ENCODE peak calls at places on chromosomes 16 and 17, in nine cellular contexts. One of them, this sample, is unnamed. For H3K9me3, the result is how much of the 10 kb centered on the place peaks cover.

GRCh38 chr17:69489303-69489702 is 74.8 kb downstream of the MAP2K6 start:
- DNase-seq in pancreas: no peak
- DNase-seq in H1: no peak
- DNase-seq in right lobe of liver: no peak
- DNase-seq in endothelial cell of umbilical vein: no peak
- DNase-seq in CD8-positive, alpha-beta T cell: no peak
- DNase-seq in Peyer's patch: no peak
- DNase-seq in right cardiac atrium: no peak
- DNase-seq in MG63: no peak
- DNase-seq in this sample: no peak

GRCh38 chr17:2871720-2872119 is 75.5 kb downstream of the RAP1GAP2 start:
- DNase-seq in pancreas: no peak
- DNase-seq in H1: no peak
- DNase-seq in right lobe of liver: no peak
- DNase-seq in endothelial cell of umbilical vein: no peak
- DNase-seq in CD8-positive, alpha-beta T cell: no peak
- DNase-seq in Peyer's patch: no peak
- DNase-seq in right cardiac atrium: no peak
- DNase-seq in MG63: no peak
- DNase-seq in this sample: no peak

GRCh38 chr16:14600164-14600563 is 29.9 kb downstream of the PARN start:
- DNase-seq in pancreas: no peak
- DNase-seq in H1: no peak
- DNase-seq in right lobe of liver: no peak
- DNase-seq in endothelial cell of umbilical vein: peak
- DNase-seq in CD8-positive, alpha-beta T cell: no peak
- DNase-seq in Peyer's patch: no peak
- DNase-seq in right cardiac atrium: no peak
- DNase-seq in MG63: no peak
- DNase-seq in this sample: no peak

GRCh38 chr17:57965521-57966160 is 10.4 kb upstream of the CUEDC1 start:
- DNase-seq in pancreas: no peak
- DNase-seq in H1: peak
- DNase-seq in right lobe of liver: no peak
- DNase-seq in endothelial cell of umbilical vein: no peak
- DNase-seq in CD8-positive, alpha-beta T cell: no peak
- DNase-seq in Peyer's patch: no peak
- DNase-seq in right cardiac atrium: no peak
- DNase-seq in MG63: no peak
- DNase-seq in this sample: no peak

GRCh38 chr17:40179923-40180659 is 2.8 kb downstream of the RAPGEFL1 start:
- DNase-seq in pancreas: no peak
- DNase-seq in H1: no peak
- DNase-seq in right lobe of liver: no peak
- DNase-seq in endothelial cell of umbilical vein: no peak
- DNase-seq in CD8-positive, alpha-beta T cell: no peak
- DNase-seq in Peyer's patch: no peak
- DNase-seq in right cardiac atrium: no peak
- DNase-seq in MG63: peak
- DNase-seq in this sample: no peak

GRCh38 chr17:81541123-81541522 is 11.0 kb downstream of the FAAP100 start:
- DNase-seq in pancreas: no peak
- DNase-seq in H1: no peak
- DNase-seq in right lobe of liver: no peak
- DNase-seq in endothelial cell of umbilical vein: no peak
- DNase-seq in CD8-positive, alpha-beta T cell: no peak
- DNase-seq in Peyer's patch: no peak
- DNase-seq in right cardiac atrium: no peak
- DNase-seq in MG63: no peak
- DNase-seq in this sample: peak

GRCh38 chr17:64148699-64149098 is 18.8 kb upstream of the ERN1 start:
- DNase-seq in pancreas: no peak
- DNase-seq in H1: no peak
- DNase-seq in right lobe of liver: no peak
- DNase-seq in endothelial cell of umbilical vein: no peak
- DNase-seq in CD8-positive, alpha-beta T cell: no peak
- DNase-seq in Peyer's patch: no peak
- DNase-seq in right cardiac atrium: no peak
- DNase-seq in MG63: peak
- DNase-seq in this sample: peak

GRCh38 chr16:72989203-72989991 is 58.5 kb downstream of the ZFHX3 start:
- DNase-seq in pancreas: no peak
- DNase-seq in H1: no peak
- DNase-seq in right lobe of liver: no peak
- DNase-seq in endothelial cell of umbilical vein: peak
- DNase-seq in CD8-positive, alpha-beta T cell: no peak
- DNase-seq in Peyer's patch: no peak
- DNase-seq in right cardiac atrium: no peak
- DNase-seq in MG63: peak
- DNase-seq in this sample: no peak

GRCh38 chr17:17849147-17849820 is 12.5 kb upstream of the SREBF1 start:
- DNase-seq in pancreas: no peak
- DNase-seq in H1: no peak
- DNase-seq in right lobe of liver: no peak
- DNase-seq in endothelial cell of umbilical vein: no peak
- DNase-seq in CD8-positive, alpha-beta T cell: peak
- DNase-seq in Peyer's patch: peak
- DNase-seq in right cardiac atrium: peak
- DNase-seq in MG63: peak
- DNase-seq in this sample: peak

GRCh38 chr17:52947418-52947817 is 788.9 kb upstream of the CA10 start:
- DNase-seq in pancreas: no peak
- DNase-seq in H1: no peak
- DNase-seq in right lobe of liver: no peak
- DNase-seq in endothelial cell of umbilical vein: no peak
- DNase-seq in CD8-positive, alpha-beta T cell: no peak
- DNase-seq in Peyer's patch: no peak
- DNase-seq in right cardiac atrium: no peak
- DNase-seq in MG63: no peak
- DNase-seq in this sample: no peak

DNA sequence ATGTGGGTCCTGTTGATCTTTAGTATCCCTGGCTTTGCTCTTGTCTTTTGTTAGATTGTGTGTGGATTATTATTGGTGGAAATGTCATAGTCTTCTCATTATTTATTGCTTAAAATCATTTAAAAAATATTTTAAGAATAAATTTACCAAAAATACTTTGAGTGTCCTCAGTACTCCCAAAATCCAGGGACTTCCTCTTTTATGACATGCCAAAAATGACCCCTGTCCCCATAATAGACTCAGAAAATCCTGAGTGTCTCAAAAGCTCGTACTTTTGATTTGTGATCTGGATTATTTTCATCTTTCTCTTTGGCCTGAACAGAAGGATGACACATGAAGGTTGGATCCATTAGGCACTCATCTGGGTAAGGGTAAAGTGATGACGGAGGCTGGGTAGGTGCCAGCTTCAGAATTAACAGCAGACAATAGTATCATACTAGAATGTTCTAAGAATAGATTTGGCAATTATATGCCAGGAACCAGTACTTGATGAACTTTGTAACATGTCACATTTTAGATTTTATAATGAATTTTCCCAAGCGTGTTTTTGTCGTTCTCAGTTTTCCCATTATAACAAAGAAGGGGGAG is 602.2 kb upstream of the CDH8 start:
- DNase-seq in pancreas: no peak
- DNase-seq in H1: no peak
- DNase-seq in right lobe of liver: no peak
- DNase-seq in endothelial cell of umbilical vein: no peak
- DNase-seq in CD8-positive, alpha-beta T cell: no peak
- DNase-seq in Peyer's patch: no peak
- DNase-seq in right cardiac atrium: peak
- DNase-seq in MG63: no peak
- DNase-seq in this sample: peak
- H3K9me3 ChIP-seq in pancreas: under half
- H3K9me3 ChIP-seq in H1: under half
- H3K9me3 ChIP-seq in right lobe of liver: under half
- H3K9me3 ChIP-seq in endothelial cell of umbilical vein: under half
- H3K9me3 ChIP-seq in CD8-positive, alpha-beta T cell: under half
- H3K9me3 ChIP-seq in Peyer's patch: under half
- H3K9me3 ChIP-seq in right cardiac atrium: under half
- H3K9me3 ChIP-seq in MG63: under half
- H3K9me3 ChIP-seq in this sample: under half

DNA sequence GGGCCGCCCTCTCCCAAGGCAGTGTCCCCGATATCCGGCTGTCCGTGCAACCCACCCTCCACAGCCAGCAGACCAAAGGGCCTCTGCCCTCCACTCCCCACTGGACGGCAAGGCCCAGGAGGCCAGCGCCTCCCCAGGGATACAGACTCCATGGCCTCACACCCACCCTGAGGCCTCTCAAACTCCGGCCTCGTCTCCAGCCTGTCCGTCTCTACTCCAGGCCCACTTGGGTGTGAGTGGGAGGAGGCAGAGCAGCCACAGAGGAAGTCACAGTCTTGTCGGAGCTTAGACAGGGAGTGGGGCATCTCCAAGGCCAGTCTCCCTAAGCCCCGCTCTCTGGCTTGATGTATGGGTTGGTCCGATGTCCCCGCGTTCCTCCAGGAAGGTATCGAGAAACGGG is 73.3 kb downstream of the SRCIN1 start:
- DNase-seq in pancreas: no peak
- DNase-seq in H1: no peak
- DNase-seq in right lobe of liver: no peak
- DNase-seq in endothelial cell of umbilical vein: no peak
- DNase-seq in CD8-positive, alpha-beta T cell: no peak
- DNase-seq in Peyer's patch: no peak
- DNase-seq in right cardiac atrium: no peak
- DNase-seq in MG63: no peak
- DNase-seq in this sample: no peak
- H3K9me3 ChIP-seq in pancreas: under half
- H3K9me3 ChIP-seq in H1: under half
- H3K9me3 ChIP-seq in right lobe of liver: under half
- H3K9me3 ChIP-seq in endothelial cell of umbilical vein: under half
- H3K9me3 ChIP-seq in CD8-positive, alpha-beta T cell: under half
- H3K9me3 ChIP-seq in Peyer's patch: under half
- H3K9me3 ChIP-seq in right cardiac atrium: under half
- H3K9me3 ChIP-seq in MG63: under half
- H3K9me3 ChIP-seq in this sample: under half

DNA sequence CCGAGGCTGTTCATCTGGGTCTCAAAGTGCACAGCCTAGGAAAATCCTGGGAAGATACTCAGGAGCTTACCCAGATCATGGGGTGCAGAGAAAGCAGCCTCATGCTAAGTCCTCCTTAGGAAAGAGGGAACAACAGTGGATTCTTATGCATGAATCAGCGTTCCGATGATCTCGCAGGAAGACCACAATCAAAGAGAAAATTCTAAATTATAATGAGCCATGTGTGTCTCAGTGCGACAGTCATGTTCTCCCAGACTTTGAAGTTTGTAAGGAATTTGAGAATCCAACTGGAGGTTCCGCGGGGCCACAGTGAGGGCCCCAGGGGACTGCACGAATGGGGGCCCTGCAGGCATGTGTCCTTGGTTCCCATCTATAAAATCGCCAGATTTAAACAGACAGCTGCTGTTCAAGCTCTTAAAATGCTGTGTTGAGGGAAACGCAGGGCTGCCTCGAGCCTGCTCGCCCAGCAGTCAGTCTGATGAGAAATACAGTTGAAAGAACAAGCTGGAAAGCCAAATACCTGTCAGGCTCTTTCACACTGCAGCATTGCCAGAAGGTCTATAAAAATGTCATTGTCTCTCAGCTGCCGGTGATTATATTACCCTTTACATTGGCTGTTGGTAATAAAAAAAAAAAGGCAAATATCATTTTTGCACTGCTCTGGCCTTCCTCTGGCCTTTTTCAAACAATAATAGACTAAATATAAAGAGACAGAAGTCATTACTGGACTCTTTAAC is 152.1 kb downstream of the PMP22 start:
- DNase-seq in pancreas: no peak
- DNase-seq in H1: no peak
- DNase-seq in right lobe of liver: no peak
- DNase-seq in endothelial cell of umbilical vein: no peak
- DNase-seq in CD8-positive, alpha-beta T cell: no peak
- DNase-seq in Peyer's patch: no peak
- DNase-seq in right cardiac atrium: no peak
- DNase-seq in MG63: no peak
- DNase-seq in this sample: no peak
- H3K9me3 ChIP-seq in pancreas: under half
- H3K9me3 ChIP-seq in H1: under half
- H3K9me3 ChIP-seq in right lobe of liver: under half
- H3K9me3 ChIP-seq in endothelial cell of umbilical vein: under half
- H3K9me3 ChIP-seq in CD8-positive, alpha-beta T cell: under half
- H3K9me3 ChIP-seq in Peyer's patch: under half
- H3K9me3 ChIP-seq in right cardiac atrium: under half
- H3K9me3 ChIP-seq in MG63: under half
- H3K9me3 ChIP-seq in this sample: under half

DNA sequence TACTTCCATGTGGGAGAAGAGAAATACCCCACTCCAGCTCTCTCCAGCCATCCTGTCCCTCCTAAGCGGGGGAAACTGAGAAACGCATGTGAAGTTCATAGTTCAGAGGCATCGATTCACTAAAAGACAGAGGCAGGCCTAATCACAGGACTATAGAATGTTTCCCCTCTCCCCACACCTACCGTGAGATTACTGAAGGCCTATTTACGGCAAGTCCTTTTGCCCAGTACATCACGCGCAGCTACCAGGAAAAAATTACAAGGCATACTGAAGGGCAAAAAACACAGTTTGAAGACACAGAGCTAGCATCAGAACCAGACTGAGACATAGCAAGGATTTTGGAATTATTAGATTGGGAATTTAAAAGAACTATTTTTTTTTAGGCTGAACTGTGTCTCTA is 29.1 kb upstream of the IRX5 start:
- DNase-seq in pancreas: no peak
- DNase-seq in H1: no peak
- DNase-seq in right lobe of liver: no peak
- DNase-seq in endothelial cell of umbilical vein: no peak
- DNase-seq in CD8-positive, alpha-beta T cell: no peak
- DNase-seq in Peyer's patch: no peak
- DNase-seq in right cardiac atrium: no peak
- DNase-seq in MG63: no peak
- DNase-seq in this sample: no peak
- H3K9me3 ChIP-seq in pancreas: under half
- H3K9me3 ChIP-seq in H1: under half
- H3K9me3 ChIP-seq in right lobe of liver: under half
- H3K9me3 ChIP-seq in endothelial cell of umbilical vein: under half
- H3K9me3 ChIP-seq in CD8-positive, alpha-beta T cell: under half
- H3K9me3 ChIP-seq in Peyer's patch: under half
- H3K9me3 ChIP-seq in right cardiac atrium: under half
- H3K9me3 ChIP-seq in MG63: under half
- H3K9me3 ChIP-seq in this sample: under half

This sample was measured in heart right ventricle.